ENCODE peak calls at places on chromosomes 3 and 15, in five cellular contexts. E is A549, C is ascending aorta, Z is right atrium auricular region, Y is IMR-90. D is an unnamed sample.

GRCh38 chr15:40697916-40698315 is 2.9 kb downstream of the RAD51 start:
- DNase-seq in E (no peak), Z (no peak), Y (no peak), C (no peak), D (no peak)

GRCh38 chr3:86381247-86381646 is 609.7 kb downstream of the VGLL3 start:
- DNase-seq in E (no peak), C (no peak), Z (no peak), Y (no peak), D (no peak)

GRCh38 chr15:32781781-32782180 is 64.0 kb downstream of the GREM1 start:
- DNase-seq in E (no peak), Z (no peak), C (no peak), Y (no peak), D (no peak)

GRCh38 chr3:44903314-44903713 is 28.9 kb downstream of the TGM4 start:
- DNase-seq in Z (no peak), C (no peak), Y (no peak), E (no peak), D (no peak)

GRCh38 chr3:147318900-147319299 is 87.4 kb downstream of the ZIC4 start:
- DNase-seq in C (no peak), E (no peak), Y (no peak), Z (no peak), D (no peak)

GRCh38 chr3:192570757-192571156 is 156.6 kb downstream of the FGF12 start:
- DNase-seq in Z (no peak), C (no peak), E (no peak), Y (no peak), D (peak; percentile 14)

GRCh38 chr3:193046369-193046768 is 128.7 kb upstream of the MB21D2 start:
- DNase-seq in E (no peak), Y (no peak), C (no peak), Z (no peak), D (peak; percentile 18)

GRCh38 chr15:29429584-29429983 is 160.0 kb upstream of the NSMCE3 start:
- DNase-seq in E (no peak), Z (no peak), Y (no peak), C (no peak), D (no peak)

GRCh38 chr15:51621155-51621554 is 1.4 kb downstream of the DMXL2 start:
- DNase-seq in C (no peak), E (no peak), Z (no peak), Y (no peak), D (no peak)

GRCh38 chr15:35436422-35436821 is 109.5 kb downstream of the DPH6 start:
- DNase-seq in Y (no peak), C (no peak), Z (no peak), E (no peak), D (no peak)

GRCh38 chr3:45974686-45975085 is 20.9 kb downstream of the FYCO1 start:
- DNase-seq in C (no peak), E (no peak), Y (no peak), Z (no peak), D (no peak)

GRCh38 chr3:170703121-170703588 is 117.3 kb upstream of the SLC7A14 start:
- DNase-seq in C (no peak), Z (no peak), E (no peak), Y (peak; percentile 95), D (no peak)

GRCh38 chr15:99324082-99324620 is 72.9 kb downstream of the LRRC28 start:
- DNase-seq in E (peak; percentile 51), C (peak; percentile 79), Y (peak; percentile 83), Z (no peak), D (no peak)

GRCh38 chr3:182212479-182213076 is 500.9 kb downstream of the SOX2 start:
- DNase-seq in Z (no peak), C (no peak), E (peak; percentile 57), Y (peak; percentile 22), D (peak; percentile 27)

GRCh38 chr3:157226173-157226847 is 66.4 kb upstream of the CCNL1 start:
- DNase-seq in Y (peak; percentile 34), E (no peak), C (no peak), Z (no peak), D (no peak)

GRCh38 chr15:78739996-78740903 is 71.0 kb downstream of the ADAMTS7 start:
- DNase-seq in Z (peak; percentile 55), Y (peak; percentile 23), C (peak; percentile 48), E (no peak), D (peak; percentile 67)

GRCh38 chr15:80660114-80660513 is 35.0 kb upstream of the ABHD17C start:
- DNase-seq in E (peak; percentile 55), Z (no peak), C (no peak), Y (peak; percentile 41), D (peak; percentile 73)

GRCh38 chr15:27679621-27680521 is 419.2 kb downstream of the OCA2 start:
- DNase-seq in Y (no peak), E (no peak), C (no peak), Z (no peak), D (no peak)

GRCh38 chr3:29283297-29283681 is 2.4 kb downstream of the RBMS3 start:
- DNase-seq in C (no peak), E (no peak), Y (peak; percentile 15), Z (no peak), D (no peak)

GRCh38 chr3:29285356-29286070 is 4.6 kb downstream of the RBMS3 start:
- DNase-seq in Y (peak; percentile 33), Z (no peak), C (no peak), E (no peak), D (no peak)

GRCh38 chr3:29282431-29283296 is 1.8 kb downstream of the RBMS3 start:
- DNase-seq in C (no peak), Y (peak; percentile 64), E (no peak), Z (no peak), D (no peak)

GRCh38 chr3:29284578-29284977 is 3.7 kb downstream of the RBMS3 start:
- DNase-seq in C (no peak), Z (no peak), Y (peak; percentile 25), E (no peak), D (no peak)

GRCh38 chr3:29283739-29284138 is 2.9 kb downstream of the RBMS3 start:
- DNase-seq in C (no peak), Z (no peak), E (no peak), Y (no peak), D (no peak)
- H3K4me1 ChIP-seq in C (peaks cover 12% of the 10 kb centered on the region), Z (no peaks in the 10 kb centered on the region), E (peaks cover 45% of the 10 kb centered on the region), Y (peaks cover 9% of the 10 kb centered on the region), D (no peaks in the 10 kb centered on the region)

GRCh38 chr15:73940061-73940981 is 14.1 kb downstream of the LOXL1 start:
- DNase-seq in Y (no peak), E (no peak), C (peak; percentile 62), Z (no peak), D (peak; percentile 54)
- H3K27ac ChIP-seq in Y (peak overlapping the region; percentile 71), E (no peak overlapping the region), C (peak overlapping the region; percentile 90), Z (peak overlapping the region; percentile 71), D (no peak overlapping the region)

DNA sequence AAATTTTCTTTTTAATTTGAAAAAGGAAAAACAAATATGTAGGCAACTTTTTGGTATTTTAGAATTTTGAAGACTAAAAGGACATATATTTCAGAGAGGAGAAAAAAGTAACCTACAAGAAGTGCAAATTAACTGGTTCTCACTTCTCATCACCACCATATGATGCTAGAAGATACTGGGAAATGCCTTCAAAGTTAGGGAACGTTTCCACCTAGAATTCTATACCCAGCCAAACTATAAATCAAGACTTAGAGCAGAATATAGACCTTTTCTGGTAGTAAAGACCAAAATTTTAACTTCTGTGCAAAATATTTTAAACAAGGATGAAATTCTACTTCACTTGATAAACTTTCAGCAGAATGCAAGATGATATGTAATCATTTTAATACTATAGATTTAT is 112.3 kb upstream of the PHLDB2 start:
- DNase-seq in C (no peak), Z (no peak), E (no peak), Y (no peak), D (no peak)
- H3K4me1 ChIP-seq in C (peaks cover 9% of the 10 kb centered on the region), Z (no peaks in the 10 kb centered on the region), E (peaks cover 42% of the 10 kb centered on the region), Y (peaks cover 3% of the 10 kb centered on the region), D (no peaks in the 10 kb centered on the region)

GRCh38 chr3:150248865-150249360 is 159.2 kb upstream of the TSC22D2 start:
- DNase-seq in Z (no peak), E (no peak), C (no peak), Y (no peak), D (no peak)
- H3K27ac ChIP-seq in Z (no peak overlapping the region), E (no peak overlapping the region), C (no peak overlapping the region), Y (peak overlapping the region; percentile 97), D (no peak overlapping the region)

GRCh38 chr3:36548712-36549111 is 168.4 kb downstream of the STAC start:
- DNase-seq in Y (no peak), Z (no peak), C (no peak), E (no peak), D (no peak)
- H3K4me1 ChIP-seq in Y (no peaks in the 10 kb centered on the region), Z (no peaks in the 10 kb centered on the region), C (peaks cover 2% of the 10 kb centered on the region), E (no peaks in the 10 kb centered on the region), D (no peaks in the 10 kb centered on the region)

GRCh38 chr3:57060089-57060829 is at the start of gene SPATA12:
- DNase-seq in Y (peak; percentile 86), Z (peak; percentile 83), E (peak; percentile 98), C (peak; percentile 78), D (peak; percentile 89)
- H3K27ac ChIP-seq in Y (no peak within 1 kb of the TSS), Z (no peak within 1 kb of the TSS), E (peak within 1 kb of the TSS; percentile 94), C (no peak within 1 kb of the TSS), D (peak within 1 kb of the TSS; percentile 63)

GRCh38 chr15:92915766-92916435 is 15.8 kb downstream of the CHD2 start:
- DNase-seq in Y (peak; percentile 47), C (no peak), Z (no peak), E (no peak), D (no peak)
- H3K4me1 ChIP-seq in Y (peaks cover 22% of the 10 kb centered on the region), C (peaks cover 85% of the 10 kb centered on the region), Z (no peaks in the 10 kb centered on the region), E (peaks cover 91% of the 10 kb centered on the region), D (peaks cover 5% of the 10 kb centered on the region)

GRCh38 chr15:70259030-70259424 is 161.3 kb upstream of the TLE3 start:
- DNase-seq in Y (peak; percentile 62), Z (peak; percentile 80), E (no peak), C (peak; percentile 77), D (peak; percentile 74)
- H3K27ac ChIP-seq in Y (no peak overlapping the region), Z (no peak overlapping the region), E (no peak overlapping the region), C (no peak overlapping the region), D (no peak overlapping the region)

GRCh38 chr15:48721061-48721810 is 75.7 kb upstream of the FBN1 start:
- DNase-seq in Z (no peak), C (no peak), E (no peak), Y (peak; percentile 33), D (no peak)
- H3K4me1 ChIP-seq in Z (no peaks in the 10 kb centered on the region), C (no peaks in the 10 kb centered on the region), E (peaks cover 18% of the 10 kb centered on the region), Y (peaks cover 17% of the 10 kb centered on the region), D (no peaks in the 10 kb centered on the region)

GRCh38 chr3:13009132-13009945 is 63.9 kb downstream of the IQSEC1 start:
- DNase-seq in C (peak; percentile 83), E (no peak), Y (no peak), Z (no peak), D (peak; percentile 27)
- H3K27ac ChIP-seq in C (no peak overlapping the region), E (no peak overlapping the region), Y (no peak overlapping the region), Z (no peak overlapping the region), D (peak overlapping the region; percentile 49)

D was measured in small intestine.